ENCODE peak calls at places on chromosome X, in nine cellular contexts. A, B, Z, G, F, P, S, T and K are unnamed samples.

GRCh38 chrX:136041254-136041812 is 56.1 kb downstream of the SLC9A6 start:
- DNase-seq in A (no peak), B (no peak), Z (no peak), G (no peak), F (no peak), P (no peak), S (no peak), T (no peak), K (no peak)

GRCh38 chrX:100090931-100091330 is 319.1 kb downstream of the PCDH19 start:
- DNase-seq in A (peak), B (peak), Z (no peak), G (no peak), F (no peak), P (no peak), S (no peak), T (no peak), K (no peak)

GRCh38 chrX:138886769-138887168 is 175.3 kb upstream of the FGF13 start:
- DNase-seq in A (peak), B (no peak), Z (no peak), G (no peak), F (no peak), P (no peak), S (peak), T (peak), K (no peak)

GRCh38 chrX:153494061-153494460 is 719 bp upstream of the BGN start:
- DNase-seq in A (peak), B (no peak), Z (no peak), G (peak), F (no peak), P (no peak), S (no peak), T (no peak), K (no peak)

GRCh38 chrX:9197231-9197630 is 163.3 kb upstream of the FAM9B start:
- DNase-seq in A (peak), B (peak), Z (no peak), G (peak), F (no peak), P (no peak), S (no peak), T (no peak), K (no peak)

GRCh38 chrX:21940356-21940829 is at the start of gene SMS:
- DNase-seq in A (peak), B (peak), Z (peak), G (peak), F (peak), P (peak), S (peak), T (peak), K (no peak)

GRCh38 chrX:41022579-41022978 is 62.7 kb upstream of the USP9X start:
- DNase-seq in A (peak), B (peak), Z (no peak), G (peak), F (no peak), P (no peak), S (peak), T (no peak), K (no peak)

GRCh38 chrX:10486373-10486772 is 134.0 kb downstream of the MID1 start:
- DNase-seq in A (peak), B (peak), Z (no peak), G (peak), F (no peak), P (no peak), S (peak), T (no peak), K (no peak)

GRCh38 chrX:54817220-54817820 is 9.8 kb downstream of the MAGED2 start:
- DNase-seq in A (peak), B (no peak), Z (no peak), G (no peak), F (no peak), P (no peak), S (no peak), T (no peak), K (no peak)

GRCh38 chrX:16870861-16871584 is 861 bp upstream of the RBBP7 start:
- DNase-seq in A (no peak), B (peak), Z (no peak), G (no peak), F (no peak), P (peak), S (peak), T (no peak), K (no peak)

GRCh38 chrX:39736219-39737211 is 361.2 kb downstream of the BCOR start:
- DNase-seq in A (peak), B (peak), Z (peak), G (peak), F (peak), P (no peak), S (peak), T (no peak), K (peak)

GRCh38 chrX:54715621-54716020 is 82.4 kb downstream of the ITIH6 start:
- DNase-seq in A (no peak), B (no peak), Z (no peak), G (no peak), F (no peak), P (no peak), S (peak), T (no peak), K (no peak)

GRCh38 chrX:16445166-16445752 is 204.7 kb upstream of the S100G start:
- DNase-seq in A (peak), B (no peak), Z (peak), G (peak), F (no peak), P (peak), S (peak), T (peak), K (no peak)

GRCh38 chrX:129649268-129650182 is 5.2 kb downstream of the APLN start:
- DNase-seq in A (peak), B (no peak), Z (no peak), G (peak), F (no peak), P (no peak), S (peak), T (no peak), K (no peak)

GRCh38 chrX:83916525-83916924 is 55.6 kb downstream of the CYLC1 start:
- DNase-seq in A (no peak), B (peak), Z (no peak), G (peak), F (no peak), P (peak), S (peak), T (peak), K (no peak)

GRCh38 chrX:100928660-100929613 is at the start of gene XKRX:
- DNase-seq in A (no peak), B (no peak), Z (peak), G (no peak), F (peak), P (peak), S (peak), T (peak), K (no peak)

GRCh38 chrX:128846385-128846784 is 676.9 kb downstream of the SMARCA1 start:
- DNase-seq in A (no peak), B (no peak), Z (no peak), G (no peak), F (no peak), P (no peak), S (no peak), T (no peak), K (no peak)

GRCh38 chrX:135740683-135741149 is 27.3 kb downstream of the CT45A3 start:
- DNase-seq in A (no peak), B (no peak), Z (peak), G (no peak), F (no peak), P (peak), S (peak), T (peak), K (no peak)

GRCh38 chrX:57227691-57228090 is 58.8 kb upstream of the FAAH2 start:
- DNase-seq in A (no peak), B (no peak), Z (no peak), G (no peak), F (no peak), P (no peak), S (peak), T (no peak), K (no peak)

GRCh38 chrX:14243823-14244222 is 214.1 kb upstream of the GEMIN8 start:
- DNase-seq in A (no peak), B (no peak), Z (no peak), G (no peak), F (no peak), P (peak), S (no peak), T (no peak), K (no peak)

GRCh38 chrX:22383988-22384387 is 111.3 kb downstream of the CBLL2 start:
- DNase-seq in A (no peak), B (no peak), Z (no peak), G (no peak), F (no peak), P (no peak), S (no peak), T (no peak), K (no peak)

GRCh38 chrX:84709987-84710386 is 207.7 kb upstream of the HDX start:
- DNase-seq in A (no peak), B (no peak), Z (no peak), G (no peak), F (no peak), P (no peak), S (no peak), T (no peak), K (no peak)

GRCh38 chrX:133749370-133749769 is 236.0 kb downstream of the GPC3 start:
- DNase-seq in A (no peak), B (no peak), Z (no peak), G (no peak), F (no peak), P (no peak), S (no peak), T (no peak), K (no peak)

GRCh38 chrX:40478457-40479065 is 102.2 kb upstream of the ATP6AP2 start:
- DNase-seq in A (no peak), B (no peak), Z (no peak), G (no peak), F (no peak), P (no peak), S (no peak), T (no peak), K (no peak)

GRCh38 chrX:107675823-107676555 is 47.7 kb downstream of the PRPS1 start:
- DNase-seq in A (peak), B (peak), Z (no peak), G (peak), F (no peak), P (no peak), S (no peak), T (peak), K (no peak)

GRCh38 chrX:2435465-2435864 is 65.3 kb downstream of the DHRSX start:
- DNase-seq in A (no peak), B (no peak), Z (no peak), G (no peak), F (no peak), P (no peak), S (no peak), T (no peak), K (no peak)
- H3K4me3 ChIP-seq in A (no peak), B (no peak), Z (no peak), G (no peak), F (no peak), P (no peak), S (no peak), T (no peak), K (no peak)

DNA sequence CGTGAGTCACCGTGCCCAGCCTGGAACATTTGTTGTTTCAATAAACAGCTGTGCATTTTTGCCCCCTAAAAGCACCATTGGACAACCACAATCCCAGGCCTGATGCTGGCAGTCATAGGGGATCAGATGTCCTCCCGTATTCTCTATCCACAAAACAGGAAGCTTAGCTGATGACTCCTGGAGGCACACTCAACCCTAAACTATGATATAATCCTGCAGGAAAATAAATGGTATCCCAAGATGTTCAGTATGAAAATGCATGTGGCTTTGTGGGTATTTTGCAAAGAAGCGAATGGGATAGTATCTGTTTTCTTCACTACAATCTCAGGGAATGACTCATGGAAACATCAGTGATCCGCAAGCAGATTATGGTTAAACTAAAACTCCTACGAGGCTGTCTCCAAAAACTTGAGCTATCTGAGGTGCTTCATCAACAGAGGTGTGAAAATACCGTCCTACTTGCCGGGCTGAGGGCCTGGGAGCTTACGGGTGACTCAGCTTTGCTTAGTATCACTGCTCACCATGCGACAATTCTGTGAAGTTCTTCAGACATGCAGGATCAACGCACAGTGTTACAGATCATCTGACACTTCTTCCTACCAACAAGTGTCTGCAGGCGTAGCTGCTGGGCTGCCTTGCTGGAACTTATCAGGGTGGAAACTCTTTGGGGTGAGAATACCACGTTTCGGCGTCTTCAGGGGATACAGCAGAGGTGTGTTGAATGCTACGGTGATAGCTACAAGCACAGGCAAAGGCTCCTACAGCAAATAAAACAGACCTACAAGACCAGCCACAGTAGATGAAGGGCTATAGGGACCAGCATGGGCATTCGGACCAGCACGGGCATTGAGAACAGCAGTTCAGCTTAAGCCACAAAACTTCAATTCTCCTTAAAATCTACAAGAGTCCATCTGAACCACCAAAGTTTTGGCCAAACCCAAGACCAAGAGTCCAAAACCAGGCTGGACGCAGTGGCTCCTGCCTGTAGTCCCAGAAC is 148.5 kb downstream of the DHRSX start:
- DNase-seq in A (peak), B (peak), Z (peak), G (peak), F (no peak), P (no peak), S (peak), T (no peak), K (peak)
- TF ChIP-seq CTCF in A (no peak), B (no peak), Z (no peak), G (peak), F (no peak), P (no peak), S (no peak), T (no peak), K (no peak)

GRCh38 chrX:48937065-48937907 is 18.5 kb upstream of the PIM2 start:
- DNase-seq in A (no peak), B (no peak), Z (no peak), G (no peak), F (peak), P (peak), S (no peak), T (no peak), K (no peak)
- H3K4me3 ChIP-seq in A (no peak), B (no peak), Z (no peak), G (no peak), F (no peak), P (no peak), S (no peak), T (no peak), K (no peak)

GRCh38 chrX:78124304-78124703 is 15.1 kb downstream of the TAF9B start:
- DNase-seq in A (peak), B (no peak), Z (no peak), G (no peak), F (no peak), P (no peak), S (no peak), T (peak), K (no peak)
- TF ChIP-seq CTCF in A (no peak), B (peak), Z (peak), G (peak), F (no peak), P (peak), S (peak), T (peak), K (no peak)

GRCh38 chrX:80335062-80335830 is 85.0 kb upstream of the TENT5D start:
- DNase-seq in A (peak), B (peak), Z (peak), G (no peak), F (peak), P (peak), S (peak), T (peak), K (no peak)
- H3K4me3 ChIP-seq in A (peak), B (peak), Z (peak), G (no peak), F (peak), P (peak), S (peak), T (peak), K (peak)